ENCODE peak calls at places on chromosome 1, in ten cellular contexts. Y is psoas muscle, G is mesothelial cell of epicardium, T is tibial artery, L is left lung, F is Calu3, D is heart left ventricle, U is adrenal gland, H is WTC11, B is RWPE1. Z is an unnamed sample.

GRCh38 chr1:87644500-87645245 is 316.0 kb downstream of the LMO4 start:
- DNase-seq in Y (no peak), G (no peak), T (no peak), L (no peak), F (peak), D (no peak), U (no peak), H (no peak), B (no peak), Z (no peak)

GRCh38 chr1:209435654-209436566 is 147.6 kb upstream of the CAMK1G start:
- DNase-seq in Y (peak), G (peak), T (no peak), L (no peak), F (peak), D (peak), U (peak), H (peak), B (peak), Z (no peak)

GRCh38 chr1:38605091-38605490 is 254.5 kb downstream of the RRAGC start:
- DNase-seq in Y (no peak), G (no peak), T (no peak), L (no peak), F (no peak), D (no peak), U (no peak), H (no peak), B (no peak), Z (no peak)

GRCh38 chr1:9910080-9910424 is at the start of gene CTNNBIP1:
- DNase-seq in Y (no peak), G (no peak), T (no peak), L (peak), F (no peak), D (no peak), U (no peak), H (no peak), B (no peak), Z (no peak)

GRCh38 chr1:14923400-14924011 is 230.0 kb upstream of the TMEM51 start:
- DNase-seq in Y (no peak), G (no peak), T (no peak), L (no peak), F (no peak), D (no peak), U (no peak), H (no peak), B (no peak), Z (no peak)

GRCh38 chr1:147292635-147293251 is 50.3 kb downstream of the CHD1L start:
- DNase-seq in Y (no peak), G (no peak), T (peak), L (no peak), F (no peak), D (no peak), U (no peak), H (no peak), B (no peak), Z (no peak)

GRCh38 chr1:212030936-212031528 is 4.3 kb downstream of the INTS7 start:
- DNase-seq in Y (no peak), G (no peak), T (no peak), L (no peak), F (no peak), D (no peak), U (peak), H (no peak), B (peak), Z (no peak)

GRCh38 chr1:1432951-1433803 is 2.3 kb upstream of the VWA1 start:
- DNase-seq in Y (peak), G (peak), T (peak), L (peak), F (peak), D (peak), U (peak), H (peak), B (peak), Z (peak)

GRCh38 chr1:169108897-169109560 is 2.5 kb downstream of the ATP1B1 start:
- DNase-seq in Y (no peak), G (no peak), T (no peak), L (no peak), F (peak), D (no peak), U (peak), H (no peak), B (no peak), Z (no peak)

GRCh38 chr1:27574871-27575831 is 28.8 kb downstream of the AHDC1 start:
- DNase-seq in Y (peak), G (peak), T (peak), L (peak), F (peak), D (peak), U (peak), H (peak), B (peak), Z (no peak)

GRCh38 chr1:219988387-219988786 is 57.9 kb downstream of the EPRS1 start:
- DNase-seq in Y (no peak), G (no peak), T (no peak), L (no peak), F (no peak), D (no peak), U (no peak), H (no peak), B (no peak), Z (no peak)

GRCh38 chr1:219987325-219987724 is 59.0 kb upstream of the SLC30A10 start:
- DNase-seq in Y (no peak), G (no peak), T (no peak), L (no peak), F (no peak), D (no peak), U (no peak), H (no peak), B (no peak), Z (no peak)

GRCh38 chr1:219990782-219991510 is 55.4 kb downstream of the EPRS1 start:
- DNase-seq in Y (no peak), G (no peak), T (no peak), L (no peak), F (peak), D (no peak), U (no peak), H (no peak), B (peak), Z (no peak)

GRCh38 chr1:219988818-219989217 is 57.5 kb downstream of the EPRS1 start:
- DNase-seq in Y (no peak), G (no peak), T (no peak), L (no peak), F (no peak), D (no peak), U (no peak), H (no peak), B (no peak), Z (no peak)

GRCh38 chr1:219985169-219985568 is 56.8 kb upstream of the SLC30A10 start:
- DNase-seq in Y (no peak), G (no peak), T (no peak), L (no peak), F (no peak), D (no peak), U (no peak), H (no peak), B (no peak), Z (no peak)
- TF ChIP-seq CTCF in Y (no peak), G (no peak), T (no peak), L (no peak), F (no peak), D (no peak), U (no peak), H (no peak), B (no peak), Z (no peak)

GRCh38 chr1:11594222-11594621 is 60.0 kb downstream of the FBXO2 start:
- DNase-seq in Y (no peak), G (no peak), T (no peak), L (no peak), F (no peak), D (no peak), U (no peak), H (peak), B (peak), Z (no peak)
- TF ChIP-seq CTCF in Y (no peak), G (no peak), T (no peak), L (no peak), F (no peak), D (no peak), U (no peak), H (no peak), B (no peak), Z (peak)

GRCh38 chr1:24588573-24588972 is 32.7 kb downstream of the NCMAP start:
- DNase-seq in Y (no peak), G (no peak), T (no peak), L (no peak), F (no peak), D (no peak), U (no peak), H (no peak), B (no peak), Z (no peak)

GRCh38 chr1:24586119-24586518 is 30.2 kb downstream of the NCMAP start:
- DNase-seq in Y (no peak), G (no peak), T (no peak), L (no peak), F (no peak), D (no peak), U (no peak), H (no peak), B (no peak), Z (no peak)

GRCh38 chr1:24586970-24587820 is 31.3 kb downstream of the NCMAP start:
- DNase-seq in Y (no peak), G (no peak), T (no peak), L (no peak), F (peak), D (no peak), U (peak), H (no peak), B (peak), Z (no peak)

GRCh38 chr1:24591781-24592180 is 35.9 kb downstream of the NCMAP start:
- DNase-seq in Y (no peak), G (no peak), T (peak), L (no peak), F (no peak), D (no peak), U (no peak), H (no peak), B (no peak), Z (no peak)

GRCh38 chr1:24589200-24589599 is 33.3 kb downstream of the NCMAP start:
- DNase-seq in Y (no peak), G (no peak), T (no peak), L (no peak), F (no peak), D (no peak), U (no peak), H (no peak), B (no peak), Z (no peak)
- TF ChIP-seq CTCF in Y (no peak), G (no peak), T (no peak), L (no peak), F (no peak), D (no peak), U (no peak), H (no peak), B (no peak), Z (no peak)

GRCh38 chr1:190323530-190323929 is 154.1 kb downstream of the BRINP3 start:
- DNase-seq in Y (no peak), G (no peak), T (no peak), L (no peak), F (no peak), D (no peak), U (no peak), H (no peak), B (no peak), Z (no peak)

DNA sequence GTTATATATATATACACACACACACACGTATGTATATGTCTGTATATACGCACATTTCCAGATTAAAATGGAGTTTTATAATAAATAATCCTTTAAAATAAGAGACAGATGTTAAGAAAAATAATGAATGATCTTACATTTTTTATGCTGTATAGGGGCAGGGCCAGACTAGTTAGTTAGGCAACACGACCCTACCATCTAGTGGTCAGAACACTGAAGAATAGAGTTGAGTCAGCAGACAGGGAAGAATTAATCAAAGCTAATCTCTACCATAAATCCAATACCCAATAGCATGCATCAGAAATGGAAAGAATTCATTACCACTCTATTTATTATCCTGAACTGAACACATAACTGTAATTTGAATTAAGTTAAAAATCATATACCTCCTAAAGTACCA is 156.7 kb downstream of the BRINP3 start:
- DNase-seq in Y (no peak), G (no peak), T (no peak), L (no peak), F (peak), D (no peak), U (no peak), H (no peak), B (peak), Z (no peak)
- TF ChIP-seq CTCF in Y (no peak), G (no peak), T (no peak), L (no peak), F (peak), D (no peak), U (no peak), H (no peak), B (no peak), Z (peak)

DNA sequence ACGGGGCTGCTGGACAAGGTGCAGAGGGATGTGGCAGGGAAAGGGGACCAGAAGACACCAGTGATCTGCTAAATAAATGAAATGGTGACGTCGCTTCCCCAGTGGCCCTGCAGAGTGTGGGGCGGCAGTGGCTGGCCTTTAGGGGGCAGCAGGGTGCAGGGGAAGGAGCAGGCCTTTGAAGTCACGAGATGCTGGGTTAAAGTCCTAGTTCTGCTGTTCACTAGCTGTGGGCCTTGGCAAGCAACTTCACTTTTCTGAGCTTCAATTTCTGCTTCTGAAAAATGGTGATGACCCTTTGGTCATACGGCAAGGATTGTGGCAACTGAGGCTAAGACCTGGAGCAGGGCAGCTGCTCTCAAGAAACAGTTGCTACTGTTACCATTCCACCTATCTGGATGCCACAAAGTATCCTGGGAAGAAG is 9.2 kb upstream of the GALE start:
- DNase-seq in Y (peak), G (no peak), T (peak), L (peak), F (peak), D (peak), U (peak), H (peak), B (peak), Z (no peak)
- TF ChIP-seq CTCF in Y (peak), G (no peak), T (peak), L (peak), F (peak), D (peak), U (peak), H (peak), B (peak), Z (peak)

GRCh38 chr1:3065797-3066196 is 3.2 kb upstream of the PRDM16 start:
- DNase-seq in Y (no peak), G (peak), T (no peak), L (no peak), F (no peak), D (no peak), U (no peak), H (no peak), B (no peak), Z (no peak)

GRCh38 chr1:3067301-3067670 is 1.7 kb upstream of the PRDM16 start:
- DNase-seq in Y (peak), G (peak), T (peak), L (peak), F (no peak), D (no peak), U (no peak), H (peak), B (no peak), Z (no peak)

GRCh38 chr1:3066826-3067225 is 2.2 kb upstream of the PRDM16 start:
- DNase-seq in Y (no peak), G (peak), T (peak), L (peak), F (no peak), D (no peak), U (no peak), H (no peak), B (no peak), Z (no peak)

GRCh38 chr1:3065396-3065795 is 3.6 kb upstream of the PRDM16 start:
- DNase-seq in Y (no peak), G (peak), T (no peak), L (peak), F (no peak), D (no peak), U (no peak), H (no peak), B (no peak), Z (no peak)

GRCh38 chr1:3066250-3066711 is 2.7 kb upstream of the PRDM16 start:
- DNase-seq in Y (peak), G (peak), T (peak), L (peak), F (no peak), D (peak), U (peak), H (peak), B (no peak), Z (no peak)
- TF ChIP-seq CTCF in Y (peak), G (no peak), T (peak), L (peak), F (no peak), D (peak), U (peak), H (no peak), B (no peak), Z (no peak)

GRCh38 chr1:114632427-114632826 is 37.4 kb downstream of the DENND2C start:
- DNase-seq in Y (no peak), G (no peak), T (no peak), L (no peak), F (no peak), D (no peak), U (no peak), H (no peak), B (no peak), Z (no peak)
- TF ChIP-seq CTCF in Y (no peak), G (no peak), T (no peak), L (no peak), F (no peak), D (no peak), U (no peak), H (no peak), B (no peak), Z (no peak)

GRCh38 chr1:215606564-215607168 is 39.6 kb downstream of the KCTD3 start:
- DNase-seq in Y (no peak), G (no peak), T (no peak), L (no peak), F (no peak), D (no peak), U (no peak), H (no peak), B (peak), Z (no peak)
- TF ChIP-seq CTCF in Y (peak), G (peak), T (peak), L (peak), F (peak), D (peak), U (peak), H (no peak), B (peak), Z (peak)

Z was measured in D721Med.